ENCODE peak calls at places on chromosomes 5 and 9, in eight cellular contexts. G is cardiac muscle cell; I is heart right ventricle; Q is naive thymus-derived CD4-positive, alpha-beta T cell; A is iPS DF 6.9; L is WERI-Rb-1; K is neural progenitor cell; Y is ovary. C is an unnamed sample.
A peak's percentile ranks its signal among the peaks of the same experiment; 100 is the strongest.

GRCh38 chr9:137317021-137317978 is 15.2 kb upstream of the NRARP start:
- DNase-seq in G (peak; percentile 0), I (peak; percentile 10), Q (no peak), A (no peak), L (no peak), K (peak; percentile 9), Y (peak; percentile 11), C (no peak)

GRCh38 chr5:6261256-6261655 is 117.1 kb downstream of the MED10 start:
- DNase-seq in G (no peak), I (no peak), Q (no peak), A (no peak), L (no peak), K (no peak), Y (no peak), C (no peak)

GRCh38 chr5:179668404-179668803 is 12.4 kb downstream of the CBY3 start:
- DNase-seq in G (peak; percentile 57), I (no peak), Q (no peak), A (peak; percentile 71), L (peak; percentile 42), K (peak; percentile 87), Y (no peak), C (no peak)

GRCh38 chr5:120372899-120373298 is 91.2 kb upstream of the PRR16 start:
- DNase-seq in G (no peak), I (no peak), Q (no peak), A (no peak), L (no peak), K (no peak), Y (no peak), C (no peak)

GRCh38 chr5:151708126-151708525 is 21.4 kb upstream of the SPARC start:
- DNase-seq in G (no peak), I (no peak), Q (no peak), A (no peak), L (no peak), K (no peak), Y (no peak), C (no peak)

GRCh38 chr9:36867672-36868471 is 166.2 kb downstream of the PAX5 start:
- DNase-seq in G (no peak), I (no peak), Q (no peak), A (no peak), L (no peak), K (no peak), Y (no peak), C (no peak)

GRCh38 chr5:102760815-102761214 is 5.7 kb downstream of the PAM start:
- DNase-seq in G (no peak), I (no peak), Q (no peak), A (no peak), L (no peak), K (peak; percentile 31), Y (no peak), C (no peak)

GRCh38 chr9:101027733-101028345 is 688 bp upstream of the PLPPR1 start:
- DNase-seq in G (no peak), I (no peak), Q (no peak), A (no peak), L (no peak), K (peak; percentile 20), Y (no peak), C (no peak)

GRCh38 chr5:159536626-159537025 is 206.3 kb upstream of the IL12B start:
- DNase-seq in G (no peak), I (no peak), Q (no peak), A (no peak), L (no peak), K (no peak), Y (no peak), C (no peak)

DNA sequence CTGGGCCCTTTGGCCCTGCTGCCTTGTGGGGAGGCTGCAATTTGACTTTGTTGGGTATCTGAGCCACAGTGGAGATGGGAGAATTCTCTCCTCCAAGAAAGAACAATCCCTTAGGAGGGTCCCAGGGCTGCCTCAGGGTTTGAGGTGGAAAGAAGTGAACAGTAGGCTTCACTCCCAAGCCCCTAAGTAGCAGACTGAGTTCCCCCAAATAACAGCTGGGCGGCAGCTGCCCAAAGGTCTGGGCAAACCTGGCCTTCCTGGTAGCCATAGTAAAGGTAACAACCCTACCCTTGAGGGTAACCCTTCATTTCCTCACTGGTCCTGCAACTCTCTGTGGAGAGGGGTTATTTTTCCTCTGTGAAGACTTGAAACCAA is 746 bp downstream of the RGS3 start:
- DNase-seq in G (no peak), I (no peak), Q (no peak), A (no peak), L (no peak), K (no peak), Y (no peak), C (no peak)
- H3K27ac ChIP-seq in G (no peak overlapping the region), I (peak overlapping the region; percentile 61), Q (no peak overlapping the region), A (no peak overlapping the region), L (no peak overlapping the region), K (no peak overlapping the region), Y (no peak overlapping the region), C (no peak overlapping the region)

DNA sequence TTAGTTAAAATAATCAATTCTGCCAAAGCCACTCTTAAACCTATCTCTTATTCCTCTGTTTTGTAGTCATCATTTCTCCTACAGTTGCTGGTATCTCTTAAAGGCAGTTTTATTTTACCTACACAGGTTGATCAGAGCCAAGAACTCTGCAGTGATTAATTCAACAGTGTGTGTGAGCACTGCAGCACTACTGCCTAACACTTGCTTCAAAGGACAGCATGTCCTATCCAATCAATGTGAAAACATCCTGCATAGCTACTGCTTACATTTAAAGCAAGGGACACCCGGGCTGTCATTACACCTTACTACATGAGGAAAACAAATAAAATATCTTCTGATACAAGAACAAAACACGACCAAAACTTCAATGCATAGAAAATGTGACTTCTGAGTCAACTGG is 45.1 kb upstream of the HK3 start:
- DNase-seq in G (no peak), I (no peak), Q (no peak), A (no peak), L (peak; percentile 8), K (peak; percentile 12), Y (no peak), C (no peak)
- H3K27ac ChIP-seq in G (no peak overlapping the region), I (peak overlapping the region; percentile 15), Q (no peak overlapping the region), A (peak overlapping the region; percentile 51), L (peak overlapping the region; percentile 49), K (peak overlapping the region; percentile 80), Y (no peak overlapping the region), C (no peak overlapping the region)

DNA sequence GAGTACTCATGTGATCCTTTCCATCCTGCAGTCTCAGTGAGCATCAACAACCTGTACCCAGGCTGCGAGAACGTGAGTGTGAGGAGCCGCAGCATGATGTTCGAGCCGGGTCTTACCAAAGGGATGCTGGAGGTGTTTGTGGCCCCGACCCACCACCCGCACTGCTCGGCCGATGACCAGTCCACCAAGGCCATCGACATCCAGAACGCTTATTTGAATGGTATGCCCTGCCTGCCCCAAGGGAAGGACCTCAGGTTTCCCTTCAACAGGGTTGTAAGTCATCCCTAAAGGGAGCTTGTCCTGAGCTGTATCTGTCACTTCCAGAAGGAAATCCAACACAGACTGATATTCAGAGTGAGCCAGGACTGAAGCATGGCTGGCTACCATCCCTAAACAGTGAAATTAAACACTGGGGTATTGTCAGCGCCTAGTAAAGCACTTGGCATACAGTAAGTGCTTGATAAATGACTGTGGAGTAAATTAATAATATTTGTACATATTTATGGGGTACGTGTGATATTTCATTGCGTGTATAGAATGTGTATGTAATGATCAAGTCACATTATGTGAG is 39.3 kb upstream of the CTSL start:
- DNase-seq in G (no peak), I (no peak), Q (no peak), A (no peak), L (no peak), K (no peak), Y (no peak), C (no peak)
- H3K27ac ChIP-seq in G (no peak overlapping the region), I (no peak overlapping the region), Q (no peak overlapping the region), A (no peak overlapping the region), L (no peak overlapping the region), K (no peak overlapping the region), Y (no peak overlapping the region), C (peak overlapping the region; percentile 59)

DNA sequence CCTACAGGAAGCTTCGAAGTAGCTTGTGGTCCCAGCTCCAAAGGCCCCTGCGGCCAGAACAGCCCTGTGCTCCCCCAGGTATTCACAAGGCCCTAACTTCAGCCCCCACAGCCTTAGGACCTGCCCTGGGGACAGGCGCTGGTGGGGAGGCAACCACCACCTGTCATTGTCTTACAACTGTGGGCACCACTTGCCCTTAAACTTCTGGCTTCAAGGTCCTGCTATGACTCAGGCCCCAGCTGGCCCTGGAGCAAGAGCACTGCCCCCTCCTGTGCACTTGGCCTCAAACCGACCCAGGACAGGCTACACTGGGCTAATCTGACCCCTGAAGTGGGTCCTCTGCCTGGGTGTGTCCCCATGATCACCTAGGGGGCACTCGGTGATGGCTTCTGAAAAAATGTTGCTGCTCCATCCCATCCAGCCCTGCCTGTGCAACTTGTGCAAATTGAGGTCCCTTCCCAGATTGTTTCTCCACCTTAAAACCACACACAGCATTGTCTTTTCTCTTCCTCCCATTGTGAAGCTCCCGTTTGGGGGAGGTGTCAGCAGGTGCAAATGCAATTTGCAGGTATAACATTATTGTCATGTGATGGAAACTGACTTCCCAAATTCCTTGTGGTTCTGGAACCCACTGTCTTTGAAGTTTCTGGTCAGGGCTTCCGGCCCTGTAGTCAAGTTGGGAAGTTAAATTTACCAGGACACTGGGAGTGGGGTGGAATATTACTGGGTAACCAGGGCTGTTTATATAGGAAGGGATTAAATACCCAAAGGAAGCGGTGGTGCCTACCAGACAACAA is 1.1 kb upstream of the PROB1 start:
- DNase-seq in G (no peak), I (no peak), Q (no peak), A (no peak), L (no peak), K (no peak), Y (no peak), C (no peak)
- H3K27ac ChIP-seq in G (peak overlapping the region; percentile 30), I (peak overlapping the region; percentile 94), Q (no peak overlapping the region), A (no peak overlapping the region), L (no peak overlapping the region), K (no peak overlapping the region), Y (no peak overlapping the region), C (no peak overlapping the region)

DNA sequence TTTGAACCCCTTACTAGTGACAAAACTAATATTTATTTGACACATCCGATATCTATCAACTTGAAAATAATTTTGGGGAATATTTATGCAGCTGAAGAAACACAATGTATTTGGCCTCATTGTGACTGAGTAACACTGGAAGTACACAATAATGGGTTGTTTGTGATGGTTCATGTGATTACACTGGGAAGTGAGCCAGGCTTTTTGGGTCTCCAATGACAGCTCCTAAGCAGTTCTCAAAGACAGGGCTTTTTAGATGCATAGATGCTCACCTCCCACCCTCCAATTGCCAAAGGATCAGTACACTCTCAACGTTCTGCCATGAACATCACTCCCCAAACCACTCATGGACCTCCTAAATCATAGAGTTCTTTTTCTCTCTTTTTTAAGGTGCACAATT is 170.0 kb downstream of the SLC24A2 start:
- DNase-seq in G (no peak), I (no peak), Q (no peak), A (no peak), L (no peak), K (no peak), Y (no peak), C (peak; percentile 84)
- H3K27ac ChIP-seq in G (no peak overlapping the region), I (no peak overlapping the region), Q (no peak overlapping the region), A (no peak overlapping the region), L (no peak overlapping the region), K (no peak overlapping the region), Y (no peak overlapping the region), C (peak overlapping the region; percentile 98)